ENCODE peak calls at places on chromosomes 4 and X, in five cellular contexts. B is CD4-positive, alpha-beta T cell; Z is IMR-90; I is left lung; D is PC-3. T is an unnamed sample.

GRCh38 chrX:47958943-47959342 is 44.8 kb downstream of the ZNF182 start:
- DNase-seq in B (no peak), Z (no peak), I (no peak), D (peak), T (no peak)

GRCh38 chr4:149293233-149293632 is 522.4 kb downstream of the IQCM start:
- DNase-seq in B (no peak), Z (no peak), I (no peak), D (no peak), T (no peak)

GRCh38 chr4:128718793-128719192 is 90.7 kb upstream of the JADE1 start:
- DNase-seq in B (no peak), Z (peak), I (no peak), D (peak), T (no peak)

GRCh38 chrX:40074080-40074958 is 23.4 kb downstream of the BCOR start:
- DNase-seq in B (no peak), Z (no peak), I (no peak), D (no peak), T (no peak)

GRCh38 chr4:3009422-3009821 is 46.1 kb downstream of the GRK4 start:
- DNase-seq in B (no peak), Z (no peak), I (no peak), D (no peak), T (peak)

GRCh38 chrX:155334486-155335316 is at the start of gene CLIC2:
- DNase-seq in B (no peak), Z (peak), I (no peak), D (peak), T (peak)

GRCh38 chr4:180789929-180790328 is 1453.3 kb upstream of the TENM3 start:
- DNase-seq in B (no peak), Z (no peak), I (no peak), D (no peak), T (no peak)

GRCh38 chrX:71292669-71293379 is 8.7 kb upstream of the ITGB1BP2 start:
- DNase-seq in B (no peak), Z (peak), I (no peak), D (peak), T (no peak)

GRCh38 chr4:139628184-139629012 is 37.2 kb upstream of the MGST2 start:
- DNase-seq in B (no peak), Z (no peak), I (no peak), D (no peak), T (no peak)

DNA sequence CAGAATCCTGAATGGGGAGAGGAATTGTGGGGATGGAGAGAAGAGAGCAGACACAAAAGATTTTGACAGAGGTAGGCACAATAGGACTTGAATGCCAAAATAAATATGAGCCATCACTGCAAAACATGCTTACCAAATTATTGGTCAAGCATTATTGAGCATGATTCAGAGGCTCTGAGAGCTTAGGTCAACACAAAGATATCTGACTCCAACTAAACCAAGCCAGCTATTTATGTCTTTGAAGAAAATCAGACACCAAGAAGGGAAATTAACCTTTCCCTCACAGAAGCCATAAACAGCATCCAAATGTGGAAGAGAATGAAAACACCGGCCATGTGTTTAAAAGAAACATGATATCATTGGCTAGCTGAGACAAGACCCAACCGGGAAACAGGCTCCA is 323.2 kb downstream of the RAB28 start:
- DNase-seq in B (no peak), Z (peak), I (no peak), D (peak), T (no peak)
- H3K27ac ChIP-seq in B (no peak), Z (no peak), I (no peak), D (no peak), T (no peak)

GRCh38 chr4:162565730-162566129 is 401.9 kb upstream of the FSTL5 start:
- DNase-seq in B (no peak), Z (no peak), I (no peak), D (no peak), T (no peak)

GRCh38 chr4:162557516-162558106 is 393.8 kb upstream of the FSTL5 start:
- DNase-seq in B (no peak), Z (no peak), I (no peak), D (no peak), T (no peak)

GRCh38 chr4:162560073-162560472 is 396.3 kb upstream of the FSTL5 start:
- DNase-seq in B (no peak), Z (no peak), I (no peak), D (no peak), T (no peak)
- TF ChIP-seq CTCF in B (no peak), Z (no peak), I (no peak), D (no peak), T (no peak)

GRCh38 chr4:75327804-75328512 is 186.2 kb downstream of the RCHY1 start:
- DNase-seq in B (no peak), Z (no peak), I (no peak), D (no peak), T (no peak)
- H3K27ac ChIP-seq in B (no peak), Z (no peak), I (no peak), D (no peak), T (no peak)

DNA sequence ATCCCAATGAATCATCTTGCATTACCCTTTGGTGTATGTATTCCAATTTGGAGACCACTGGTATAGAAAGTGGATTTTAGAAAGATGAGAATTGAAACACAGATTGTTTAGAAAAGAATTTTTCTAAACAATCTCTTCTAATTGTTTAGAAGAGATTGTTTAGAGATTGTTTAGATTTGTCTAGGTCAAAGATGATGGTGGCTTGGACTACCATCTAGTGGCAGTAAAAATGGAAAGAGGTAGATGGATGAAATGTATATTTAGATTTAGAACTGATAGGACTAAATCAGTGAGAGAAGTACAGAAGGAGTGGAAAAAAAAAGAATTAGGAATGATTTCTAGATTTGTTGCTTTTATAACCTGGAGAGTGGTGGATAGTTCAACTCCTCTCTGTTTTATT is 70.6 kb downstream of the ARSJ start:
- DNase-seq in B (no peak), Z (no peak), I (no peak), D (peak), T (no peak)
- TF ChIP-seq CTCF in B (peak), Z (no peak), I (no peak), D (peak), T (peak)

GRCh38 chrX:54994099-54994498 is at the start of gene PFKFB1:
- DNase-seq in B (no peak), Z (no peak), I (no peak), D (no peak), T (no peak)
- H3K27ac ChIP-seq in B (no peak), Z (no peak), I (no peak), D (no peak), T (no peak)